ENCODE peak calls at places on chromosomes 11 and 22, in six cellular contexts. D, Y, W, Z, K and X are unnamed samples.

GRCh38 chr11:40722179-40722795 is 737.2 kb downstream of the LRRC4C start:
- DNase-seq in D (peak; percentile 49), Z (no peak), K (peak; percentile 61), W (peak; percentile 33), Y (peak; percentile 51), X (peak; percentile 43)

GRCh38 chr11:65609236-65609635 is 4.8 kb downstream of the MAP3K11 start:
- DNase-seq in W (no peak), K (no peak), Z (no peak), Y (no peak), D (no peak), X (no peak)

GRCh38 chr11:73189315-73189714 is 28.8 kb upstream of the P2RY2 start:
- DNase-seq in Z (no peak), Y (no peak), D (no peak), W (no peak), K (peak; percentile 85), X (no peak)

GRCh38 chr11:116576523-116576922 is 196.3 kb downstream of the BUD13 start:
- DNase-seq in K (no peak), W (no peak), Z (no peak), Y (peak; percentile 72), D (no peak), X (no peak)

GRCh38 chr11:70423523-70424505 is 25.5 kb downstream of the CTTN start:
- DNase-seq in Z (no peak), D (no peak), K (peak; percentile 100), W (no peak), Y (peak; percentile 97), X (no peak)

GRCh38 chr11:68936676-68937620 is 33.3 kb downstream of the IGHMBP2 start:
- DNase-seq in K (no peak), W (no peak), Z (no peak), Y (no peak), D (no peak), X (no peak)

GRCh38 chr11:75563978-75564552 is 2.0 kb downstream of the SERPINH1 start:
- DNase-seq in Z (peak; percentile 34), W (peak; percentile 82), D (peak; percentile 59), Y (peak; percentile 86), K (no peak), X (no peak)

GRCh38 chr11:36361901-36362391 is 65.9 kb downstream of the PRR5L start:
- DNase-seq in D (no peak), W (no peak), K (no peak), Z (peak; percentile 39), Y (peak; percentile 87), X (no peak)

GRCh38 chr11:36114095-36114494 is 170.2 kb downstream of the LDLRAD3 start:
- DNase-seq in D (no peak), K (no peak), Z (no peak), W (no peak), Y (no peak), X (no peak)

GRCh38 chr11:69352715-69353325 is 58.9 kb downstream of the MYEOV start:
- DNase-seq in Z (peak; percentile 6), K (no peak), D (no peak), Y (peak; percentile 96), W (no peak), X (no peak)

GRCh38 chr11:124669193-124669592 is 4.3 kb downstream of the SIAE start:
- DNase-seq in Z (peak; percentile 43), K (peak; percentile 82), Y (peak; percentile 48), D (peak; percentile 50), W (peak; percentile 59), X (no peak)

GRCh38 chr22:24331468-24332440 is 61.1 kb downstream of the SPECC1L start:
- DNase-seq in Y (no peak), W (no peak), D (no peak), Z (no peak), K (peak; percentile 67), X (no peak)

GRCh38 chr22:29336751-29337490 is 21.4 kb upstream of the RASL10A start:
- DNase-seq in Z (no peak), Y (no peak), W (no peak), D (no peak), K (no peak), X (no peak)

GRCh38 chr22:24834845-24835570 is 29.0 kb downstream of the SGSM1 start:
- DNase-seq in D (no peak), K (peak; percentile 29), Y (peak; percentile 10), W (no peak), Z (no peak), X (no peak)

GRCh38 chr11:32874144-32874543 is 18.5 kb upstream of the QSER1 start:
- DNase-seq in D (no peak), Z (no peak), K (no peak), Y (no peak), W (no peak), X (no peak)

GRCh38 chr22:39294571-39295468 is 24.6 kb downstream of the RPL3 start:
- DNase-seq in D (no peak), W (no peak), Z (no peak), K (no peak), Y (no peak), X (no peak)